ENCODE peak calls at places on chromosome 19, in seven cellular contexts. B is H9, A is IMR-90, L is mesendoderm, Q is neuronal stem cell, U is H1, N is trophoblast cell. P is an unnamed sample.

GRCh38 chr19:5308471-5309437 is 31.9 kb downstream of the PTPRS start:
- DNase-seq in B (no peak), A (peak), L (peak), Q (no peak), U (no peak), N (no peak), P (no peak)

GRCh38 chr19:11530432-11530831 is 1.5 kb upstream of the ECSIT start:
- DNase-seq in B (peak), A (peak), L (peak), Q (no peak), U (peak), N (peak), P (peak)

GRCh38 chr19:49142866-49143335 is 12.3 kb downstream of the HRC start:
- DNase-seq in B (peak), A (peak), L (peak), Q (peak), U (no peak), N (peak), P (peak)

GRCh38 chr19:41616785-41617621 is 9.9 kb downstream of the CEACAM4 start:
- DNase-seq in B (peak), A (peak), L (peak), Q (no peak), U (no peak), N (no peak), P (peak)

GRCh38 chr19:31258211-31259052 is 90.8 kb downstream of the TSHZ3 start:
- DNase-seq in B (no peak), A (no peak), L (peak), Q (no peak), U (no peak), N (no peak), P (no peak)

GRCh38 chr19:11453468-11454341 is 18.3 kb downstream of the PRKCSH start:
- DNase-seq in B (no peak), A (no peak), L (no peak), Q (no peak), U (no peak), N (no peak), P (no peak)

GRCh38 chr19:44903602-44904425 is 1.8 kb upstream of the APOE start:
- DNase-seq in B (peak), A (peak), L (peak), Q (peak), U (peak), N (peak), P (peak)

GRCh38 chr19:50925734-50926133 is 14.5 kb upstream of the KLK4 start:
- DNase-seq in B (no peak), A (no peak), L (no peak), Q (no peak), U (no peak), N (no peak), P (no peak)

GRCh38 chr19:50703915-50704548 is 15.6 kb downstream of the SHANK1 start:
- DNase-seq in B (peak), A (no peak), L (peak), Q (no peak), U (no peak), N (no peak), P (no peak)

GRCh38 chr19:6065685-6066365 is 44.5 kb downstream of the RFX2 start:
- DNase-seq in B (peak), A (peak), L (peak), Q (no peak), U (no peak), N (peak), P (peak)

GRCh38 chr19:48708471-48708870 is 11.1 kb downstream of the MAMSTR start:
- DNase-seq in B (peak), A (no peak), L (no peak), Q (no peak), U (no peak), N (no peak), P (no peak)

GRCh38 chr19:13014921-13015280 is 19.6 kb downstream of the NFIX start:
- DNase-seq in B (no peak), A (no peak), L (no peak), Q (no peak), U (no peak), N (no peak), P (no peak)

GRCh38 chr19:12970070-12970820 is 869 bp downstream of the DAND5 start:
- DNase-seq in B (no peak), A (no peak), L (no peak), Q (no peak), U (no peak), N (no peak), P (no peak)

GRCh38 chr19:55442372-55443044 is 592 bp downstream of the SHISA7 start:
- DNase-seq in B (peak), A (no peak), L (no peak), Q (no peak), U (no peak), N (no peak), P (no peak)

GRCh38 chr19:56217039-56217949 is 15.2 kb downstream of the ZSCAN5C start:
- DNase-seq in B (peak), A (peak), L (peak), Q (no peak), U (peak), N (peak), P (no peak)

GRCh38 chr19:1266818-1267440 is 2.2 kb upstream of the CIRBP start:
- DNase-seq in B (peak), A (no peak), L (peak), Q (no peak), U (no peak), N (peak), P (no peak)

GRCh38 chr19:17125052-17125727 is 49.6 kb downstream of the MYO9B start:
- DNase-seq in B (no peak), A (peak), L (no peak), Q (no peak), U (no peak), N (no peak), P (no peak)

GRCh38 chr19:37933965-37934364 is 27.0 kb downstream of the SIPA1L3 start:
- DNase-seq in B (no peak), A (peak), L (peak), Q (no peak), U (no peak), N (peak), P (peak)

GRCh38 chr19:58568731-58569130 is 4.4 kb downstream of the MZF1 start:
- DNase-seq in B (no peak), A (no peak), L (no peak), Q (no peak), U (no peak), N (no peak), P (no peak)

GRCh38 chr19:2149980-2150793 is 1.2 kb downstream of the AP3D1 start:
- DNase-seq in B (no peak), A (peak), L (no peak), Q (no peak), U (no peak), N (no peak), P (peak)

GRCh38 chr19:45428385-45429231 is 4.9 kb upstream of the ERCC1 start:
- DNase-seq in B (peak), A (peak), L (peak), Q (no peak), U (no peak), N (peak), P (peak)

GRCh38 chr19:52748336-52748950 is 13.6 kb upstream of the ZNF611 start:
- DNase-seq in B (no peak), A (peak), L (peak), Q (no peak), U (no peak), N (no peak), P (peak)

GRCh38 chr19:13121551-13122274 is 3.6 kb downstream of the NACC1 start:
- DNase-seq in B (no peak), A (no peak), L (no peak), Q (no peak), U (no peak), N (no peak), P (no peak)

GRCh38 chr19:13116282-13117175 is at the start of gene TRMT1:
- DNase-seq in B (peak), A (peak), L (peak), Q (peak), U (peak), N (peak), P (peak)

GRCh38 chr19:6743714-6744380 is 4.4 kb downstream of the TRIP10 start:
- DNase-seq in B (no peak), A (peak), L (no peak), Q (peak), U (no peak), N (no peak), P (peak)

GRCh38 chr19:51824603-51825002 is 29.6 kb downstream of the FPR3 start:
- DNase-seq in B (no peak), A (no peak), L (no peak), Q (no peak), U (no peak), N (no peak), P (no peak)

GRCh38 chr19:33444993-33445751 is 71.7 kb downstream of the CEBPG start:
- DNase-seq in B (no peak), A (peak), L (no peak), Q (no peak), U (no peak), N (no peak), P (no peak)

GRCh38 chr19:48417436-48417835 is 24.0 kb downstream of the GRIN2D start:
- DNase-seq in B (no peak), A (no peak), L (no peak), Q (no peak), U (no peak), N (no peak), P (no peak)

GRCh38 chr19:32363175-32363574 is 17.8 kb downstream of the ZNF507 start:
- DNase-seq in B (no peak), A (peak), L (no peak), Q (no peak), U (no peak), N (peak), P (peak)

GRCh38 chr19:34482380-34483250 is 1.1 kb downstream of the WTIP start:
- DNase-seq in B (no peak), A (peak), L (peak), Q (no peak), U (no peak), N (no peak), P (peak)

GRCh38 chr19:42066075-42066754 is 3.8 kb downstream of the GRIK5 start:
- DNase-seq in B (peak), A (peak), L (peak), Q (no peak), U (peak), N (no peak), P (peak)

GRCh38 chr19:38049105-38049649 is 142.2 kb downstream of the SIPA1L3 start:
- DNase-seq in B (no peak), A (no peak), L (no peak), Q (no peak), U (no peak), N (no peak), P (peak)

GRCh38 chr19:29484876-29485275 is 40.9 kb upstream of the VSTM2B start:
- DNase-seq in B (peak), A (no peak), L (no peak), Q (no peak), U (no peak), N (no peak), P (no peak)

GRCh38 chr19:20247016-20247683 is 80.1 kb downstream of the ZNF486 start:
- DNase-seq in B (peak), A (no peak), L (peak), Q (peak), U (no peak), N (peak), P (peak)

GRCh38 chr19:33681081-33681680 is 59.4 kb downstream of the CHST8 start:
- DNase-seq in B (no peak), A (no peak), L (no peak), Q (no peak), U (no peak), N (no peak), P (no peak)

GRCh38 chr19:45503909-45504308 is 3.4 kb upstream of the VASP start:
- DNase-seq in B (no peak), A (no peak), L (no peak), Q (no peak), U (no peak), N (no peak), P (no peak)

GRCh38 chr19:5086725-5087439 is 118.0 kb downstream of the KDM4B start:
- DNase-seq in B (peak), A (no peak), L (peak), Q (no peak), U (peak), N (no peak), P (no peak)

GRCh38 chr19:35996777-35997176 is 1.8 kb downstream of the SDHAF1 start:
- DNase-seq in B (no peak), A (no peak), L (no peak), Q (no peak), U (no peak), N (no peak), P (no peak)
- H3K4me2 ChIP-seq in B (no peak), A (no peak), L (no peak), Q (no peak), U (no peak), N (no peak), P (no peak)

GRCh38 chr19:3443840-3444694 is 36.3 kb downstream of the SMIM24 start:
- DNase-seq in B (peak), A (peak), L (peak), Q (peak), U (no peak), N (no peak), P (peak)
- H3K9ac ChIP-seq in B (no peak), A (no peak), L (peak), Q (no peak), U (no peak), N (no peak), P (no peak)

DNA sequence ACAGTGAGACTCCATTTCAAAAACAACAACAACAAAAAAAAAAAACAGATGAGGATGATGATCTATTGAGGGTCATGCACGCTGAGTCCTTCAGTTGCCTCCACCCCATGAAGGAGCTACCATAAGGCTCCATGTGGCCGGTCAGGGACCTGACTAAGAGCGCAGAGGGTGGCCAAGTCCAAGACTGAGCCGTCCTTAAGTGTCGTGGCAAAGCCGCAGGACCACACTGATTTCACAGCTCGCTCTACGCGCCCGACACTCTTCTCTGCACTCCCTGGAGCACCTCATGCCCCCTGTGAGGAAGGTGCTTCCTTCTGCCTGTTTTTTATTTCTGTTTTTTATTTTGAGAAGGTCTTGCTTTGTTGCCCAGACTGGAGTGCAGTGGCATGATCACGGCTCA is 12.3 kb downstream of the TTYH1 start:
- DNase-seq in B (no peak), A (no peak), L (no peak), Q (no peak), U (no peak), N (no peak), P (no peak)
- H4K8ac ChIP-seq in B (no peak), A (no peak), L (no peak), Q (no peak), U (no peak), N (no peak), P (no peak)

GRCh38 chr19:15583346-15583745 is 31.7 kb upstream of the CYP4F8 start:
- DNase-seq in B (no peak), A (no peak), L (no peak), Q (no peak), U (no peak), N (no peak), P (no peak)

GRCh38 chr19:15584541-15585115 is 30.4 kb upstream of the CYP4F8 start:
- DNase-seq in B (peak), A (peak), L (peak), Q (peak), U (peak), N (peak), P (no peak)

GRCh38 chr19:15589760-15590451 is 25.1 kb upstream of the CYP4F8 start:
- DNase-seq in B (no peak), A (no peak), L (no peak), Q (no peak), U (no peak), N (no peak), P (no peak)

GRCh38 chr19:15587663-15588062 is 27.4 kb upstream of the CYP4F8 start:
- DNase-seq in B (no peak), A (no peak), L (no peak), Q (no peak), U (no peak), N (no peak), P (no peak)

DNA sequence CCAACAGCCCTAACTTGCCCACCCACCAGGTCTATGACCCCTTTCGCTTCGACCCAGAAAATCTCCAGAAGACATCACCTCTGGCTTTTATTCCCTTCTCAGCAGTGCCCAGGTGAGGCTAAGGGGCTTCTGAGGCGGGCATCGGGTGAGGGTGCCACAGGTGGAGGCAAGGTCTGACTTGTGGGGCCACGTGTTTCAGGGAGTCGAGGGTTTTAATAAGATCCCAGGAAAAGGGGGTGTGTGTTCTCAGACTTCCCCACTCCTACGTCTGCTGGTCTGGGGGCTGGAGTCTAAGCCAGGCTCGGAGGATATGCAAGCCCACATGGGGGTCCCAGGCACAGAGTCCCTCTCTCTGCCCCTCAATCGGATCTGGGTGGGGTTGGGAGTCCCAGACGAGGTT is 30.9 kb upstream of the CYP4F8 start:
- DNase-seq in B (no peak), A (no peak), L (no peak), Q (no peak), U (no peak), N (no peak), P (no peak)
- H3K4me2 ChIP-seq in B (no peak), A (no peak), L (no peak), Q (no peak), U (no peak), N (no peak), P (no peak)

GRCh38 chr19:40419780-40420179 is 6.0 kb downstream of the SERTAD1 start:
- DNase-seq in B (no peak), A (no peak), L (no peak), Q (no peak), U (no peak), N (no peak), P (no peak)

GRCh38 chr19:40421468-40421778 is 4.4 kb downstream of the SERTAD1 start:
- DNase-seq in B (no peak), A (no peak), L (no peak), Q (no peak), U (no peak), N (no peak), P (no peak)

GRCh38 chr19:40419066-40419612 is 6.0 kb upstream of the PRX start:
- DNase-seq in B (peak), A (no peak), L (no peak), Q (no peak), U (no peak), N (no peak), P (peak)

GRCh38 chr19:40420766-40421467 is 4.9 kb downstream of the SERTAD1 start:
- DNase-seq in B (peak), A (peak), L (peak), Q (peak), U (no peak), N (peak), P (peak)

DNA sequence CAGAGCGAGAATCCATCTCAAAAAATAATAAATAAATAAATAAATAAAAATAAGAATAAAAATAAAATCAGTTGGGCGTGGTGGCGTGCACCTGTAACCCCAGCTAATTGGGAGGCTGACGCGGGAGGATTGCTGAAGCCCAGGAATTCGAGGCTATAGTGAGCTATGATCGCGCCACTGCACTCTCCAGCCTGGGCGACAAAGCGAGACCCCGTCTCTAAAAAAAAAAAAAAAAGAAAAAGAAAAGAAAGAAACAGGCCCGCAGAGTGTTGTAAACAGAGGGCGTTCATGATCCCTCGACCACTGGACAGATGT is 5.4 kb downstream of the SERTAD1 start:
- DNase-seq in B (no peak), A (no peak), L (no peak), Q (no peak), U (no peak), N (no peak), P (no peak)
- H3K9ac ChIP-seq in B (no peak), A (peak), L (no peak), Q (no peak), U (no peak), N (no peak), P (peak)

P was measured in mesenchymal stem cell.